ENCODE peak calls at places on chromosomes 3 and 15, in five cellular contexts. Q is ovary, V is spleen, Y is tibial nerve, R is stomach. O is an unnamed sample.
A peak's percentile ranks its signal among the peaks of the same experiment; 100 is the strongest.

GRCh38 chr15:70831094-70831911 is 22.7 kb downstream of the LARP6 start:
- DNase-seq in Y (no peak), V (no peak), Q (no peak), R (no peak), O (no peak)

GRCh38 chr15:41648770-41649169 is 11.4 kb upstream of the MGA start:
- DNase-seq in Q (no peak), R (no peak), V (no peak), Y (no peak), O (no peak)

GRCh38 chr15:77840962-77841361 is 208.2 kb upstream of the LINGO1 start:
- DNase-seq in Y (no peak), Q (no peak), V (peak; percentile 31), R (no peak), O (peak; percentile 74)

GRCh38 chr15:34773916-34774315 is 19.1 kb upstream of the GJD2 start:
- DNase-seq in Q (no peak), Y (no peak), R (no peak), V (no peak), O (no peak)

GRCh38 chr3:100150583-100150982 is 36.3 kb upstream of the FILIP1L start:
- DNase-seq in V (no peak), Y (no peak), Q (no peak), R (no peak), O (no peak)

GRCh38 chr3:188683032-188683491 is 488.7 kb upstream of the TPRG1 start:
- DNase-seq in Y (no peak), R (no peak), Q (no peak), V (no peak), O (no peak)

GRCh38 chr3:194013928-194014327 is 122.0 kb upstream of the HES1 start:
- DNase-seq in Y (no peak), V (no peak), Q (no peak), R (no peak), O (no peak)

GRCh38 chr15:92898988-92899909 is 875 bp upstream of the CHD2 start:
- DNase-seq in R (no peak), V (no peak), Q (no peak), Y (no peak), O (no peak)

GRCh38 chr3:44913868-44914468 is 39.6 kb downstream of the TGM4 start:
- DNase-seq in Q (peak; percentile 44), Y (no peak), V (peak; percentile 84), R (peak; percentile 75), O (peak; percentile 72)

GRCh38 chr15:49238342-49238741 is 68.3 kb downstream of the GALK2 start:
- DNase-seq in V (no peak), Q (no peak), Y (no peak), R (no peak), O (no peak)

GRCh38 chr3:72629191-72629611 is 219.0 kb downstream of the SHQ1 start:
- DNase-seq in Q (no peak), R (no peak), Y (no peak), V (no peak), O (no peak)

GRCh38 chr15:86571873-86572272 is 492.2 kb downstream of the AGBL1 start:
- DNase-seq in R (no peak), Y (no peak), Q (no peak), V (no peak), O (no peak)

GRCh38 chr15:74843891-74844299 is 939 bp upstream of the ULK3 start:
- DNase-seq in Y (no peak), R (no peak), Q (peak; percentile 41), V (no peak), O (no peak)

GRCh38 chr3:189914799-189915198 is 205.9 kb downstream of the P3H2 start:
- DNase-seq in Y (no peak), R (no peak), Q (no peak), V (no peak), O (no peak)

GRCh38 chr15:91307561-91307960 is 207.5 kb downstream of the SV2B start:
- DNase-seq in R (no peak), Q (no peak), Y (no peak), V (no peak), O (no peak)

GRCh38 chr3:191699546-191699945 is 238.6 kb downstream of the PYDC2 start:
- DNase-seq in V (no peak), Y (no peak), R (no peak), Q (no peak), O (no peak)

GRCh38 chr15:66096711-66097058 is 156.9 kb downstream of the MEGF11 start:
- DNase-seq in Y (no peak), Q (no peak), R (no peak), V (peak; percentile 23), O (no peak)

GRCh38 chr3:125440559-125440955 is 65.4 kb upstream of the ZNF148 start:
- DNase-seq in Y (no peak), V (no peak), Q (no peak), R (peak; percentile 84), O (peak; percentile 56)

GRCh38 chr3:126781889-126782491 is 78.0 kb downstream of the CHCHD6 start:
- DNase-seq in Y (no peak), R (no peak), V (no peak), Q (no peak), O (no peak)

GRCh38 chr3:66393486-66394260 is 107.1 kb downstream of the LRIG1 start:
- DNase-seq in V (peak; percentile 89), Y (no peak), R (no peak), Q (no peak), O (no peak)

GRCh38 chr3:169356284-169356955 is 307.1 kb downstream of the MECOM start:
- DNase-seq in Q (no peak), R (no peak), Y (no peak), V (no peak), O (no peak)

GRCh38 chr15:91329914-91330313 is 229.9 kb downstream of the SV2B start:
- DNase-seq in Q (no peak), Y (no peak), V (no peak), R (no peak), O (no peak)

GRCh38 chr3:145197051-145197562 is 963.9 kb downstream of the PLOD2 start:
- DNase-seq in V (no peak), Y (no peak), Q (no peak), R (peak; percentile 34), O (peak; percentile 40)

GRCh38 chr3:52144034-52144795 is 10.0 kb downstream of the POC1A start:
- DNase-seq in Q (peak; percentile 83), R (peak; percentile 90), V (peak; percentile 94), Y (peak; percentile 83), O (peak; percentile 91)

GRCh38 chr3:136949708-136950107 is 8.1 kb upstream of the IL20RB start:
- DNase-seq in R (no peak), Y (no peak), V (no peak), Q (no peak), O (no peak)

GRCh38 chr3:63979093-63979492 is 44.2 kb downstream of the PSMD6 start:
- DNase-seq in Y (no peak), Q (no peak), R (no peak), V (no peak), O (no peak)

GRCh38 chr15:75058127-75058905 is 34.9 kb downstream of the PPCDC start:
- DNase-seq in R (no peak), V (no peak), Y (no peak), Q (no peak), O (no peak)

GRCh38 chr3:14156843-14157561 is 21.4 kb downstream of the XPC start:
- DNase-seq in Y (no peak), V (no peak), Q (no peak), R (no peak), O (no peak)

GRCh38 chr3:10445561-10445960 is 59.8 kb downstream of the ATP2B2 start:
- DNase-seq in Y (no peak), R (no peak), Q (no peak), V (no peak), O (no peak)

GRCh38 chr3:194255252-194256039 is 95.7 kb downstream of the CPN2 start:
- DNase-seq in R (peak; percentile 48), V (peak; percentile 91), Q (no peak), Y (no peak), O (peak; percentile 32)

GRCh38 chr15:90015749-90016148 is 14.6 kb downstream of the ZNF710 start:
- DNase-seq in R (peak; percentile 24), Q (no peak), Y (no peak), V (no peak), O (no peak)

GRCh38 chr15:79283252-79284048 is 928 bp downstream of the ANKRD34C start:
- DNase-seq in Y (no peak), V (no peak), Q (peak; percentile 36), R (no peak), O (peak; percentile 54)

GRCh38 chr15:79282371-79283251 is at the start of gene ANKRD34C:
- DNase-seq in Y (no peak), Q (no peak), V (no peak), R (no peak), O (no peak)
- H3K27me3 ChIP-seq in Y (no peaks in the 10 kb centered on the region), Q (no peaks in the 10 kb centered on the region), V (peaks cover 56% of the 10 kb centered on the region), R (peaks cover 77% of the 10 kb centered on the region), O (no peaks in the 10 kb centered on the region)

GRCh38 chr15:99717129-99718024 is 15.9 kb downstream of the LYSMD4 start:
- DNase-seq in Y (no peak), Q (peak; percentile 44), V (peak; percentile 69), R (no peak), O (no peak)
- H3K4me1 ChIP-seq in Y (peaks cover 28% of the 10 kb centered on the region), Q (no peaks in the 10 kb centered on the region), V (peaks cover 7% of the 10 kb centered on the region), R (peaks cover 43% of the 10 kb centered on the region), O (no peaks in the 10 kb centered on the region)

GRCh38 chr3:12832350-12833225 is 8.8 kb downstream of the RPL32 start:
- DNase-seq in Y (no peak), V (peak; percentile 23), R (no peak), Q (no peak), O (no peak)
- TF ChIP-seq POLR2A in Y (no peak), V (no peak), R (no peak), Q (no peak), O (no peak)

DNA sequence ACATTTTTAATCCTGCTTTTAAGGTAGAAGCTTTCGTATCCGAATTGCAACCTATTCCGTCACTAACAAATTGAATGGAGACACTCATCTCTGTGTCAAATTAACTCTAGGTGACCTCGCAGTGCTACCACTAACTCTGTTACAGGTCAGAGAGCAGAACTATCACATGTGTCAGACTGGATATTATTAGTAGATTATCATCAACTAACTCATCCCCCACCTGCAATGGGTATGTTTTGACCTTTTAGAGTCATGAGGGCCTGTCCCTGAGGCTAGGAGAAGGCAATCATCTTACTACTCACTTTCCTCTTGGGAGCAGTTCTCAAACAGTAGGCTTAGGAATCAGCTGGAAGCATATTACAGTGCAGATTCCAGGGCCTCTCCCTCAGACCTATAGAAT is 2.0 kb downstream of the GLDN start:
- DNase-seq in Y (no peak), Q (no peak), R (no peak), V (no peak), O (no peak)
- H3K27me3 ChIP-seq in Y (no peaks in the 10 kb centered on the region), Q (no peaks in the 10 kb centered on the region), R (peaks cover 31% of the 10 kb centered on the region), V (peaks cover 35% of the 10 kb centered on the region), O (no peaks in the 10 kb centered on the region)

GRCh38 chr3:48189321-48189720 is 1.1 kb upstream of the CDC25A start:
- DNase-seq in Q (no peak), R (no peak), V (no peak), Y (no peak), O (no peak)

GRCh38 chr3:48194446-48195071 is 6.3 kb upstream of the CDC25A start:
- DNase-seq in V (no peak), Y (peak; percentile 45), Q (peak; percentile 75), R (peak; percentile 74), O (peak; percentile 78)

GRCh38 chr3:48188266-48189201 is at the start of gene CDC25A:
- DNase-seq in Y (peak; percentile 90), V (peak; percentile 97), R (peak; percentile 96), Q (peak; percentile 97), O (peak; percentile 98)

GRCh38 chr3:48187579-48188265 is 495 bp downstream of the CDC25A start:
- DNase-seq in V (peak; percentile 91), Q (peak; percentile 87), Y (peak; percentile 24), R (peak; percentile 50), O (peak; percentile 73)

GRCh38 chr3:48190911-48191310 is 2.7 kb upstream of the CDC25A start:
- DNase-seq in Y (no peak), V (no peak), R (no peak), Q (no peak), O (no peak)
- H3K4me1 ChIP-seq in Y (peaks cover 22% of the 10 kb centered on the region), V (peaks cover 16% of the 10 kb centered on the region), R (peaks cover 26% of the 10 kb centered on the region), Q (peaks cover 3% of the 10 kb centered on the region), O (peaks cover 10% of the 10 kb centered on the region)